ENCODE peak calls at places on chromosomes 11 and 22, in nine cellular contexts. F, V, Z, L, J, T, S, N and Q are unnamed samples.

GRCh38 chr11:118914178-118914918 is 11.4 kb downstream of the BCL9L start:
- DNase-seq in F (peak), V (peak), Z (peak), L (no peak), J (peak), T (peak), S (peak), N (no peak), Q (no peak)

GRCh38 chr11:95762513-95762912 is 27.1 kb downstream of the FAM76B start:
- DNase-seq in F (no peak), V (no peak), Z (no peak), L (no peak), J (no peak), T (no peak), S (no peak), N (no peak), Q (no peak)

GRCh38 chr22:47133263-47133662 is 370.8 kb downstream of the TBC1D22A start:
- DNase-seq in F (no peak), V (no peak), Z (no peak), L (no peak), J (no peak), T (no peak), S (no peak), N (no peak), Q (no peak)

GRCh38 chr11:63609971-63610580 is 4.2 kb downstream of the PLAAT3 start:
- DNase-seq in F (no peak), V (no peak), Z (no peak), L (peak), J (no peak), T (no peak), S (no peak), N (no peak), Q (no peak)

GRCh38 chr11:74138572-74138971 is 32.2 kb downstream of the C2CD3 start:
- DNase-seq in F (peak), V (no peak), Z (no peak), L (no peak), J (no peak), T (peak), S (peak), N (peak), Q (peak)

GRCh38 chr22:30183861-30184278 is 62.7 kb downstream of the LIF start:
- DNase-seq in F (no peak), V (no peak), Z (no peak), L (no peak), J (no peak), T (no peak), S (peak), N (no peak), Q (no peak)

GRCh38 chr11:16799890-16800289 is 61.4 kb downstream of the C11orf58 start:
- DNase-seq in F (no peak), V (no peak), Z (no peak), L (no peak), J (no peak), T (no peak), S (no peak), N (no peak), Q (no peak)

GRCh38 chr11:27386176-27386575 is 23.2 kb upstream of the CCDC34 start:
- DNase-seq in F (no peak), V (no peak), Z (no peak), L (no peak), J (no peak), T (no peak), S (no peak), N (no peak), Q (no peak)

GRCh38 chr11:130582176-130582575 is 133.7 kb downstream of the ADAMTS15 start:
- DNase-seq in F (no peak), V (no peak), Z (no peak), L (no peak), J (no peak), T (no peak), S (no peak), N (no peak), Q (no peak)

GRCh38 chr22:41943661-41944209 is 3.2 kb downstream of the CENPM start:
- DNase-seq in F (no peak), V (no peak), Z (no peak), L (no peak), J (no peak), T (no peak), S (no peak), N (no peak), Q (no peak)

GRCh38 chr11:70432065-70432464 is 33.7 kb downstream of the CTTN start:
- DNase-seq in F (no peak), V (no peak), Z (no peak), L (no peak), J (no peak), T (no peak), S (no peak), N (no peak), Q (no peak)

GRCh38 chr22:26273011-26273675 is 103.9 kb downstream of the SEZ6L start:
- DNase-seq in F (no peak), V (no peak), Z (no peak), L (no peak), J (peak), T (no peak), S (no peak), N (no peak), Q (peak)

GRCh38 chr11:128564642-128565245 is 22.6 kb downstream of the ETS1 start:
- DNase-seq in F (no peak), V (no peak), Z (no peak), L (no peak), J (no peak), T (no peak), S (no peak), N (no peak), Q (no peak)

GRCh38 chr11:2690596-2691354 is 9.0 kb downstream of the KCNQ1OT1 start:
- DNase-seq in F (peak), V (no peak), Z (no peak), L (no peak), J (no peak), T (no peak), S (no peak), N (no peak), Q (no peak)

GRCh38 chr22:46662226-46662625 is 42.0 kb downstream of the GRAMD4 start:
- DNase-seq in F (no peak), V (no peak), Z (no peak), L (no peak), J (no peak), T (no peak), S (no peak), N (no peak), Q (no peak)

GRCh38 chr11:93543292-93543977 is at the start of gene SMCO4:
- DNase-seq in F (peak), V (peak), Z (peak), L (peak), J (peak), T (peak), S (peak), N (peak), Q (peak)

GRCh38 chr22:31447337-31447736 is 42.3 kb downstream of the EIF4ENIF1 start:
- DNase-seq in F (no peak), V (no peak), Z (no peak), L (no peak), J (no peak), T (no peak), S (no peak), N (no peak), Q (no peak)